ENCODE peak calls at places on chromosome 9, in four cellular contexts. G is IMR-90, Q is A549, F is GM12878. R is an unnamed sample.

GRCh38 chr9:113223963-113224362 is 2.6 kb downstream of the SLC31A1 start:
- DNase-seq in G (peak; percentile 96), Q (no peak), F (no peak), R (no peak)

GRCh38 chr9:107149756-107150155 is 133.3 kb upstream of the RAD23B start:
- DNase-seq in Q (no peak), F (no peak), G (no peak), R (no peak)

GRCh38 chr9:715310-715709 is 126.2 kb upstream of the DMRT1 start:
- DNase-seq in G (no peak), F (no peak), Q (no peak), R (no peak)

GRCh38 chr9:99345936-99346335 is 123.9 kb downstream of the SEC61B start:
- DNase-seq in Q (no peak), F (no peak), G (peak; percentile 76), R (no peak)

GRCh38 chr9:20512636-20513035 is 109.7 kb downstream of the MLLT3 start:
- DNase-seq in G (peak; percentile 23), Q (no peak), F (no peak), R (no peak)

GRCh38 chr9:108100571-108100970 is 611.0 kb upstream of the KLF4 start:
- DNase-seq in F (no peak), Q (no peak), G (no peak), R (no peak)

GRCh38 chr9:94167376-94167775 is 83.1 kb downstream of the PTPDC1 start:
- DNase-seq in G (no peak), Q (no peak), F (no peak), R (no peak)

GRCh38 chr9:95104088-95104960 is 213.2 kb downstream of the FANCC start:
- DNase-seq in G (no peak), F (no peak), Q (no peak), R (no peak)

GRCh38 chr9:68998344-68998743 is 15.6 kb downstream of the PRKACG start:
- DNase-seq in G (no peak), Q (no peak), F (no peak), R (no peak)

GRCh38 chr9:93585259-93585658 is 8.9 kb downstream of the PHF2 start:
- DNase-seq in F (no peak), Q (no peak), G (no peak), R (no peak)

GRCh38 chr9:13690595-13690994 is 411.1 kb upstream of the MPDZ start:
- DNase-seq in G (peak; percentile 29), Q (no peak), F (no peak), R (no peak)

GRCh38 chr9:1726993-1727759 is 288.0 kb upstream of the SMARCA2 start:
- DNase-seq in F (no peak), G (no peak), Q (no peak), R (no peak)

GRCh38 chr9:1513105-1513504 is 462.9 kb downstream of the DMRT2 start:
- DNase-seq in F (no peak), Q (no peak), G (no peak), R (no peak)

GRCh38 chr9:8613346-8613825 is 813.8 kb upstream of the DMAC1 start:
- DNase-seq in G (no peak), F (no peak), Q (no peak), R (no peak)

GRCh38 chr9:125913551-125913950 is 166.4 kb downstream of the PBX3 start:
- DNase-seq in Q (no peak), G (no peak), F (no peak), R (no peak)

GRCh38 chr9:125911861-125912260 is 164.7 kb downstream of the PBX3 start:
- DNase-seq in G (peak; percentile 10), F (no peak), Q (no peak), R (no peak)

GRCh38 chr9:125910286-125910685 is 163.1 kb downstream of the PBX3 start:
- DNase-seq in G (no peak), Q (no peak), F (no peak), R (no peak)

GRCh38 chr9:125912667-125913066 is 165.5 kb downstream of the PBX3 start:
- DNase-seq in F (no peak), G (no peak), Q (no peak), R (no peak)

GRCh38 chr9:125912261-125912660 is 165.1 kb downstream of the PBX3 start:
- DNase-seq in F (no peak), G (no peak), Q (no peak), R (no peak)
- TF ChIP-seq ELK1 in F (no peak), G (no peak), Q (no peak), R (no peak)

DNA sequence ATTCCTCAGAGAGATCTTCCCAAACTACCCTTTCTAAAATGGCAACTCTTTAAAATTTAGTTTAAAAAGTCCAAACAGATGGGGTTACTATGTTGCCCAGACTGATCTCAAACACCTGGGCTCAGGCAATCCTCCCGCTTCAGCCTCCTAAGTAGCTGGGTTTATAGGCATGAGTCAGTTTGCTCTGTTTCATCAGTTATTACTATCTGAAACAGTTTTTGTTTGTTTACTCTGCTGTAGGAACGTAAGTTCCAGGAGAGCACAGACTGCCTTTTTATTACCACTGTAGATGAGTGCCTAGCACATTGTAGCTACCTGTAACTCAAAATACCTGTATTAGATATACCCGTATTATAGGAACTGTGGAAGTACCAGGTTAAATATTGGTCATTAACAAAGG is 89.4 kb downstream of the UHRF2 start:
- DNase-seq in G (peak; percentile 45), Q (no peak), F (no peak), R (no peak)
- TF ChIP-seq ELK1 in G (no peak), Q (no peak), F (no peak), R (no peak)

DNA sequence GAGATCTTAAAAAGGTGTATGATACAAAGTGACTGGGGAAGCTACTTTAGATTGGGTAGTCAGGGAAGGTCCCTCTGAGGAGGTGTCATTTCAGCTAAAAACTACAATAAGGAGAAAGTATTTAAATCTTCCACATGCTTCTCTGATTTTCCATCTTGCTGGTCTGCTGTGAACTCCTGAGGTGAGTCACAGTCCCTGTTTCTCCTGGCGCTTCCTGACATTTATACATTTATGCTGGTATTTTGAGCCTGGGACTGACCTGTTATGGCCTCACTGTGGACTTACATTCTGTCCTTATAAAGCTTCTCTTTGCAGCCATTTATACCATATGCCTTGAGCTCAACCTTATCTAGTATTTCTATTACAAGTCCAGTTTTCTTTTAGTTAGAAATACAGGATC is 95.1 kb downstream of the MED27 start:
- DNase-seq in Q (no peak), G (peak; percentile 29), F (no peak), R (no peak)
- TF ChIP-seq ELK1 in Q (no peak), G (no peak), F (no peak), R (no peak)

GRCh38 chr9:10678010-10678409 is 65.2 kb upstream of the PTPRD start:
- DNase-seq in Q (no peak), G (no peak), F (no peak), R (no peak)
- TF ChIP-seq ELK1 in Q (no peak), G (no peak), F (no peak), R (no peak)

GRCh38 chr9:112162644-112163413 is 12.3 kb downstream of the SUSD1 start:
- DNase-seq in Q (no peak), G (no peak), F (no peak), R (no peak)

GRCh38 chr9:112170235-112170634 is 4.9 kb downstream of the SUSD1 start:
- DNase-seq in G (no peak), Q (no peak), F (no peak), R (no peak)

GRCh38 chr9:112169368-112169767 is 5.7 kb downstream of the SUSD1 start:
- DNase-seq in G (no peak), Q (no peak), F (no peak), R (no peak)

GRCh38 chr9:112168197-112168596 is 6.9 kb downstream of the SUSD1 start:
- DNase-seq in Q (no peak), G (no peak), F (no peak), R (no peak)

GRCh38 chr9:112166176-112167140 is 8.6 kb downstream of the SUSD1 start:
- DNase-seq in F (no peak), Q (peak; percentile 51), G (peak; percentile 14), R (no peak)
- TF ChIP-seq ELK1 in F (no peak), Q (no peak), G (no peak), R (no peak)

GRCh38 chr9:36462245-36462644 is 62.2 kb upstream of the RNF38 start:
- DNase-seq in Q (no peak), G (no peak), F (no peak), R (no peak)
- TF ChIP-seq ELK1 in Q (no peak), G (no peak), F (no peak), R (no peak)

DNA sequence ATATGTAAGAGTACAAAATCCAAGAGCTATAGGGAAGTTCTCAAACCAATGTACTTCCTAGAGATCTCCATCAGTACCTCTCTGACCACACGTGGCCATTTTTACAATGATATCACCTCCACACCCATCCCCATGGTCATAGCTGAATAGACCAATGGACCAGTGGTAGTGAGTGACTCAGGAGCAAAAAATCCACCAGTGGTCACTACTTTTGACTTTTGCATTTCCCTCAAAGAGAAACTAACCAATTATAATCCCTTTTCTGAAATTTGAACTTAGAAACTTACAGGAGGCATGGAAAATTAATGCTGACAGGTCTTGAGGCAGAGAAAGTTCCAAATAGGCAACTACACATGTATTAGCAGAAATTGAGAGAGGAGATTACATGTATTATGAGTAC is 238.4 kb downstream of the TRPM3 start:
- DNase-seq in Q (no peak), F (no peak), G (peak; percentile 3), R (no peak)
- TF ChIP-seq ELK1 in Q (no peak), F (no peak), G (no peak), R (no peak)

GRCh38 chr9:83699615-83700014 is 8.1 kb downstream of the UBQLN1 start:
- DNase-seq in G (no peak), Q (no peak), F (no peak), R (no peak)
- TF ChIP-seq ELK1 in G (no peak), Q (no peak), F (no peak), R (no peak)